ENCODE peak calls at places on chromosomes 13 and 19, in nine cellular contexts. One of them, this sample, is unnamed.
A peak's percentile ranks its signal among the peaks of the same experiment; 100 is the strongest.

GRCh38 chr19:5665781-5666513 is 14.4 kb downstream of the MICOS13 start:
- DNase-seq in T1000: no peak
- DNase-seq in T-helper 1 cell: no peak
- DNase-seq in nucleus accumbens: no peak
- DNase-seq in GM12892: no peak
- DNase-seq in Kasumi-1: peak; percentile 26
- DNase-seq in neural crest cell: no peak
- DNase-seq in erythroblast: no peak
- DNase-seq in activated CD4-positive, alpha-beta T cell treated with anti-CD3 and anti-CD28 coated beads, Interleukin-2, amount 50 U/mL, for 24 hours: no peak
- DNase-seq in this sample: no peak

GRCh38 chr13:45833663-45834062 is 17.9 kb downstream of the SIAH3 start:
- DNase-seq in T1000: no peak
- DNase-seq in T-helper 1 cell: no peak
- DNase-seq in nucleus accumbens: no peak
- DNase-seq in GM12892: no peak
- DNase-seq in Kasumi-1: peak; percentile 13
- DNase-seq in neural crest cell: no peak
- DNase-seq in erythroblast: no peak
- DNase-seq in activated CD4-positive, alpha-beta T cell treated with anti-CD3 and anti-CD28 coated beads, Interleukin-2, amount 50 U/mL, for 24 hours: no peak
- DNase-seq in this sample: peak; percentile 49

GRCh38 chr13:43831088-43831487 is 44.3 kb upstream of the ENOX1 start:
- DNase-seq in T1000: no peak
- DNase-seq in T-helper 1 cell: no peak
- DNase-seq in nucleus accumbens: no peak
- DNase-seq in GM12892: no peak
- DNase-seq in Kasumi-1: no peak
- DNase-seq in neural crest cell: no peak
- DNase-seq in erythroblast: no peak
- DNase-seq in activated CD4-positive, alpha-beta T cell treated with anti-CD3 and anti-CD28 coated beads, Interleukin-2, amount 50 U/mL, for 24 hours: no peak
- DNase-seq in this sample: no peak

GRCh38 chr19:13622727-13623126 is 116.4 kb upstream of the CACNA1A start:
- DNase-seq in T1000: no peak
- DNase-seq in T-helper 1 cell: no peak
- DNase-seq in nucleus accumbens: no peak
- DNase-seq in GM12892: no peak
- DNase-seq in Kasumi-1: no peak
- DNase-seq in neural crest cell: no peak
- DNase-seq in erythroblast: no peak
- DNase-seq in activated CD4-positive, alpha-beta T cell treated with anti-CD3 and anti-CD28 coated beads, Interleukin-2, amount 50 U/mL, for 24 hours: no peak
- DNase-seq in this sample: no peak

GRCh38 chr19:46716672-46717033 is 261 bp downstream of the PRKD2 start:
- DNase-seq in T1000: no peak
- DNase-seq in T-helper 1 cell: no peak
- DNase-seq in nucleus accumbens: no peak
- DNase-seq in GM12892: no peak
- DNase-seq in Kasumi-1: no peak
- DNase-seq in neural crest cell: no peak
- DNase-seq in erythroblast: no peak
- DNase-seq in activated CD4-positive, alpha-beta T cell treated with anti-CD3 and anti-CD28 coated beads, Interleukin-2, amount 50 U/mL, for 24 hours: no peak
- DNase-seq in this sample: no peak

GRCh38 chr13:47929156-47929555 is 71.9 kb downstream of the SUCLA2 start:
- DNase-seq in T1000: no peak
- DNase-seq in T-helper 1 cell: no peak
- DNase-seq in nucleus accumbens: no peak
- DNase-seq in GM12892: no peak
- DNase-seq in Kasumi-1: no peak
- DNase-seq in neural crest cell: no peak
- DNase-seq in erythroblast: no peak
- DNase-seq in activated CD4-positive, alpha-beta T cell treated with anti-CD3 and anti-CD28 coated beads, Interleukin-2, amount 50 U/mL, for 24 hours: no peak
- DNase-seq in this sample: no peak

GRCh38 chr19:17468302-17469091 is 1.8 kb upstream of the SLC27A1 start:
- DNase-seq in T1000: no peak
- DNase-seq in T-helper 1 cell: no peak
- DNase-seq in nucleus accumbens: peak; percentile 76
- DNase-seq in GM12892: no peak
- DNase-seq in Kasumi-1: no peak
- DNase-seq in neural crest cell: no peak
- DNase-seq in erythroblast: no peak
- DNase-seq in activated CD4-positive, alpha-beta T cell treated with anti-CD3 and anti-CD28 coated beads, Interleukin-2, amount 50 U/mL, for 24 hours: no peak
- DNase-seq in this sample: peak; percentile 52

GRCh38 chr13:39897636-39898035 is 242.2 kb downstream of the COG6 start:
- DNase-seq in T1000: no peak
- DNase-seq in T-helper 1 cell: no peak
- DNase-seq in nucleus accumbens: no peak
- DNase-seq in GM12892: no peak
- DNase-seq in Kasumi-1: no peak
- DNase-seq in neural crest cell: no peak
- DNase-seq in erythroblast: no peak
- DNase-seq in activated CD4-positive, alpha-beta T cell treated with anti-CD3 and anti-CD28 coated beads, Interleukin-2, amount 50 U/mL, for 24 hours: no peak
- DNase-seq in this sample: no peak

GRCh38 chr19:4713384-4713951 is 10.2 kb downstream of the DPP9 start:
- DNase-seq in T1000: peak; percentile 91
- DNase-seq in T-helper 1 cell: no peak
- DNase-seq in nucleus accumbens: no peak
- DNase-seq in GM12892: no peak
- DNase-seq in Kasumi-1: no peak
- DNase-seq in neural crest cell: no peak
- DNase-seq in erythroblast: no peak
- DNase-seq in activated CD4-positive, alpha-beta T cell treated with anti-CD3 and anti-CD28 coated beads, Interleukin-2, amount 50 U/mL, for 24 hours: no peak
- DNase-seq in this sample: no peak

GRCh38 chr13:29227560-29227959 is 367.9 kb downstream of the SLC7A1 start:
- DNase-seq in T1000: no peak
- DNase-seq in T-helper 1 cell: no peak
- DNase-seq in nucleus accumbens: no peak
- DNase-seq in GM12892: no peak
- DNase-seq in Kasumi-1: no peak
- DNase-seq in neural crest cell: no peak
- DNase-seq in erythroblast: no peak
- DNase-seq in activated CD4-positive, alpha-beta T cell treated with anti-CD3 and anti-CD28 coated beads, Interleukin-2, amount 50 U/mL, for 24 hours: no peak
- DNase-seq in this sample: no peak

GRCh38 chr13:110266983-110267382 is 40.0 kb downstream of the COL4A1 start:
- DNase-seq in T1000: no peak
- DNase-seq in T-helper 1 cell: no peak
- DNase-seq in nucleus accumbens: no peak
- DNase-seq in GM12892: no peak
- DNase-seq in Kasumi-1: no peak
- DNase-seq in neural crest cell: no peak
- DNase-seq in erythroblast: no peak
- DNase-seq in activated CD4-positive, alpha-beta T cell treated with anti-CD3 and anti-CD28 coated beads, Interleukin-2, amount 50 U/mL, for 24 hours: no peak
- DNase-seq in this sample: no peak

GRCh38 chr13:113013878-113014751 is 45.1 kb downstream of the MCF2L start:
- DNase-seq in T1000: no peak
- DNase-seq in T-helper 1 cell: no peak
- DNase-seq in nucleus accumbens: peak; percentile 85
- DNase-seq in GM12892: no peak
- DNase-seq in Kasumi-1: no peak
- DNase-seq in neural crest cell: no peak
- DNase-seq in erythroblast: no peak
- DNase-seq in activated CD4-positive, alpha-beta T cell treated with anti-CD3 and anti-CD28 coated beads, Interleukin-2, amount 50 U/mL, for 24 hours: no peak
- DNase-seq in this sample: no peak

GRCh38 chr13:76968041-76968440 is 19.7 kb downstream of the ACOD1 start:
- DNase-seq in T1000: no peak
- DNase-seq in T-helper 1 cell: no peak
- DNase-seq in nucleus accumbens: no peak
- DNase-seq in GM12892: no peak
- DNase-seq in Kasumi-1: no peak
- DNase-seq in neural crest cell: no peak
- DNase-seq in erythroblast: no peak
- DNase-seq in activated CD4-positive, alpha-beta T cell treated with anti-CD3 and anti-CD28 coated beads, Interleukin-2, amount 50 U/mL, for 24 hours: no peak
- DNase-seq in this sample: no peak

GRCh38 chr13:86976521-86977324 is 694.4 kb upstream of the SLITRK5 start:
- DNase-seq in T1000: no peak
- DNase-seq in T-helper 1 cell: no peak
- DNase-seq in nucleus accumbens: no peak
- DNase-seq in GM12892: no peak
- DNase-seq in Kasumi-1: no peak
- DNase-seq in neural crest cell: no peak
- DNase-seq in erythroblast: no peak
- DNase-seq in activated CD4-positive, alpha-beta T cell treated with anti-CD3 and anti-CD28 coated beads, Interleukin-2, amount 50 U/mL, for 24 hours: no peak
- DNase-seq in this sample: no peak

GRCh38 chr19:41626278-41626677 is 596 bp downstream of the CEACAM4 start:
- DNase-seq in T1000: no peak
- DNase-seq in T-helper 1 cell: no peak
- DNase-seq in nucleus accumbens: no peak
- DNase-seq in GM12892: no peak
- DNase-seq in Kasumi-1: no peak
- DNase-seq in neural crest cell: no peak
- DNase-seq in erythroblast: no peak
- DNase-seq in activated CD4-positive, alpha-beta T cell treated with anti-CD3 and anti-CD28 coated beads, Interleukin-2, amount 50 U/mL, for 24 hours: no peak
- DNase-seq in this sample: no peak

GRCh38 chr13:46721054-46721453 is 75.9 kb downstream of the ESD start:
- DNase-seq in T1000: no peak
- DNase-seq in T-helper 1 cell: no peak
- DNase-seq in nucleus accumbens: peak; percentile 65
- DNase-seq in GM12892: no peak
- DNase-seq in Kasumi-1: peak; percentile 67
- DNase-seq in neural crest cell: peak; percentile 26
- DNase-seq in erythroblast: peak; percentile 75
- DNase-seq in activated CD4-positive, alpha-beta T cell treated with anti-CD3 and anti-CD28 coated beads, Interleukin-2, amount 50 U/mL, for 24 hours: peak; percentile 23
- DNase-seq in this sample: no peak

GRCh38 chr13:75073791-75074190 is 408.2 kb downstream of the TBC1D4 start:
- DNase-seq in T1000: no peak
- DNase-seq in T-helper 1 cell: no peak
- DNase-seq in nucleus accumbens: no peak
- DNase-seq in GM12892: no peak
- DNase-seq in Kasumi-1: no peak
- DNase-seq in neural crest cell: no peak
- DNase-seq in erythroblast: no peak
- DNase-seq in activated CD4-positive, alpha-beta T cell treated with anti-CD3 and anti-CD28 coated beads, Interleukin-2, amount 50 U/mL, for 24 hours: no peak
- DNase-seq in this sample: no peak

GRCh38 chr13:43369319-43369718 is 345.9 kb downstream of the DNAJC15 start:
- DNase-seq in T1000: no peak
- DNase-seq in T-helper 1 cell: no peak
- DNase-seq in nucleus accumbens: no peak
- DNase-seq in GM12892: no peak
- DNase-seq in Kasumi-1: no peak
- DNase-seq in neural crest cell: no peak
- DNase-seq in erythroblast: no peak
- DNase-seq in activated CD4-positive, alpha-beta T cell treated with anti-CD3 and anti-CD28 coated beads, Interleukin-2, amount 50 U/mL, for 24 hours: no peak
- DNase-seq in this sample: no peak

GRCh38 chr19:49361438-49362047 is 673 bp downstream of the TEAD2 start:
- DNase-seq in T1000: peak; percentile 38
- DNase-seq in T-helper 1 cell: no peak
- DNase-seq in nucleus accumbens: peak; percentile 15
- DNase-seq in GM12892: no peak
- DNase-seq in Kasumi-1: no peak
- DNase-seq in neural crest cell: peak; percentile 57
- DNase-seq in erythroblast: no peak
- DNase-seq in activated CD4-positive, alpha-beta T cell treated with anti-CD3 and anti-CD28 coated beads, Interleukin-2, amount 50 U/mL, for 24 hours: no peak
- DNase-seq in this sample: no peak

GRCh38 chr13:41075034-41075433 is 13.7 kb downstream of the WBP4 start:
- DNase-seq in T1000: no peak
- DNase-seq in T-helper 1 cell: no peak
- DNase-seq in nucleus accumbens: peak; percentile 22
- DNase-seq in GM12892: no peak
- DNase-seq in Kasumi-1: peak; percentile 71
- DNase-seq in neural crest cell: no peak
- DNase-seq in erythroblast: peak; percentile 77
- DNase-seq in activated CD4-positive, alpha-beta T cell treated with anti-CD3 and anti-CD28 coated beads, Interleukin-2, amount 50 U/mL, for 24 hours: peak; percentile 18
- DNase-seq in this sample: no peak

GRCh38 chr13:39684531-39685137 is 29.2 kb downstream of the COG6 start:
- DNase-seq in T1000: no peak
- DNase-seq in T-helper 1 cell: no peak
- DNase-seq in nucleus accumbens: no peak
- DNase-seq in GM12892: no peak
- DNase-seq in Kasumi-1: peak; percentile 17
- DNase-seq in neural crest cell: no peak
- DNase-seq in erythroblast: peak; percentile 42
- DNase-seq in activated CD4-positive, alpha-beta T cell treated with anti-CD3 and anti-CD28 coated beads, Interleukin-2, amount 50 U/mL, for 24 hours: no peak
- DNase-seq in this sample: no peak

GRCh38 chr13:98856983-98857382 is 104.5 kb upstream of the SLC15A1 start:
- DNase-seq in T1000: no peak
- DNase-seq in T-helper 1 cell: no peak
- DNase-seq in nucleus accumbens: peak; percentile 53
- DNase-seq in GM12892: no peak
- DNase-seq in Kasumi-1: no peak
- DNase-seq in neural crest cell: no peak
- DNase-seq in erythroblast: no peak
- DNase-seq in activated CD4-positive, alpha-beta T cell treated with anti-CD3 and anti-CD28 coated beads, Interleukin-2, amount 50 U/mL, for 24 hours: no peak
- DNase-seq in this sample: peak; percentile 12

GRCh38 chr13:108270442-108270841 is 924 bp downstream of the TNFSF13B start:
- DNase-seq in T1000: no peak
- DNase-seq in T-helper 1 cell: no peak
- DNase-seq in nucleus accumbens: no peak
- DNase-seq in GM12892: no peak
- DNase-seq in Kasumi-1: peak; percentile 58
- DNase-seq in neural crest cell: no peak
- DNase-seq in erythroblast: no peak
- DNase-seq in activated CD4-positive, alpha-beta T cell treated with anti-CD3 and anti-CD28 coated beads, Interleukin-2, amount 50 U/mL, for 24 hours: no peak
- DNase-seq in this sample: no peak

GRCh38 chr19:38508507-38508906 is 75.0 kb downstream of the RYR1 start:
- DNase-seq in T1000: no peak
- DNase-seq in T-helper 1 cell: no peak
- DNase-seq in nucleus accumbens: no peak
- DNase-seq in GM12892: no peak
- DNase-seq in Kasumi-1: no peak
- DNase-seq in neural crest cell: no peak
- DNase-seq in erythroblast: no peak
- DNase-seq in activated CD4-positive, alpha-beta T cell treated with anti-CD3 and anti-CD28 coated beads, Interleukin-2, amount 50 U/mL, for 24 hours: no peak
- DNase-seq in this sample: no peak

GRCh38 chr19:1013218-1013617 is 7.7 kb downstream of the TMEM259 start:
- DNase-seq in T1000: no peak
- DNase-seq in T-helper 1 cell: no peak
- DNase-seq in nucleus accumbens: no peak
- DNase-seq in GM12892: no peak
- DNase-seq in Kasumi-1: no peak
- DNase-seq in neural crest cell: no peak
- DNase-seq in erythroblast: no peak
- DNase-seq in activated CD4-positive, alpha-beta T cell treated with anti-CD3 and anti-CD28 coated beads, Interleukin-2, amount 50 U/mL, for 24 hours: no peak
- DNase-seq in this sample: no peak

GRCh38 chr19:33426621-33427475 is 53.3 kb downstream of the CEBPG start:
- DNase-seq in T1000: no peak
- DNase-seq in T-helper 1 cell: no peak
- DNase-seq in nucleus accumbens: no peak
- DNase-seq in GM12892: no peak
- DNase-seq in Kasumi-1: no peak
- DNase-seq in neural crest cell: no peak
- DNase-seq in erythroblast: no peak
- DNase-seq in activated CD4-positive, alpha-beta T cell treated with anti-CD3 and anti-CD28 coated beads, Interleukin-2, amount 50 U/mL, for 24 hours: no peak
- DNase-seq in this sample: no peak

GRCh38 chr13:113970810-113971470 is 2.9 kb downstream of the C13orf46 start:
- DNase-seq in T1000: no peak
- DNase-seq in T-helper 1 cell: no peak
- DNase-seq in nucleus accumbens: no peak
- DNase-seq in GM12892: no peak
- DNase-seq in Kasumi-1: no peak
- DNase-seq in neural crest cell: no peak
- DNase-seq in erythroblast: no peak
- DNase-seq in activated CD4-positive, alpha-beta T cell treated with anti-CD3 and anti-CD28 coated beads, Interleukin-2, amount 50 U/mL, for 24 hours: no peak
- DNase-seq in this sample: no peak

GRCh38 chr19:1082165-1082927 is 12.8 kb downstream of the POLR2E start:
- DNase-seq in T1000: peak; percentile 90
- DNase-seq in T-helper 1 cell: peak; percentile 83
- DNase-seq in nucleus accumbens: no peak
- DNase-seq in GM12892: peak; percentile 81
- DNase-seq in Kasumi-1: no peak
- DNase-seq in neural crest cell: peak; percentile 68
- DNase-seq in erythroblast: peak; percentile 67
- DNase-seq in activated CD4-positive, alpha-beta T cell treated with anti-CD3 and anti-CD28 coated beads, Interleukin-2, amount 50 U/mL, for 24 hours: peak; percentile 68
- DNase-seq in this sample: no peak

GRCh38 chr19:47363758-47364529 is 14.8 kb downstream of the DHX34 start:
- DNase-seq in T1000: no peak
- DNase-seq in T-helper 1 cell: no peak
- DNase-seq in nucleus accumbens: no peak
- DNase-seq in GM12892: no peak
- DNase-seq in Kasumi-1: peak; percentile 5
- DNase-seq in neural crest cell: no peak
- DNase-seq in erythroblast: no peak
- DNase-seq in activated CD4-positive, alpha-beta T cell treated with anti-CD3 and anti-CD28 coated beads, Interleukin-2, amount 50 U/mL, for 24 hours: no peak
- DNase-seq in this sample: no peak

GRCh38 chr19:16328824-16329482 is 4.3 kb downstream of the KLF2 start:
- DNase-seq in T1000: no peak
- DNase-seq in T-helper 1 cell: peak; percentile 63
- DNase-seq in nucleus accumbens: no peak
- DNase-seq in GM12892: no peak
- DNase-seq in Kasumi-1: peak; percentile 58
- DNase-seq in neural crest cell: no peak
- DNase-seq in erythroblast: peak; percentile 32
- DNase-seq in activated CD4-positive, alpha-beta T cell treated with anti-CD3 and anti-CD28 coated beads, Interleukin-2, amount 50 U/mL, for 24 hours: no peak
- DNase-seq in this sample: no peak

GRCh38 chr19:3375221-3376088 is 9.1 kb downstream of the NFIC start:
- DNase-seq in T1000: no peak
- DNase-seq in T-helper 1 cell: no peak
- DNase-seq in nucleus accumbens: peak; percentile 87
- DNase-seq in GM12892: no peak
- DNase-seq in Kasumi-1: no peak
- DNase-seq in neural crest cell: no peak
- DNase-seq in erythroblast: no peak
- DNase-seq in activated CD4-positive, alpha-beta T cell treated with anti-CD3 and anti-CD28 coated beads, Interleukin-2, amount 50 U/mL, for 24 hours: no peak
- DNase-seq in this sample: peak; percentile 81